ENCODE peak calls at places on chromosomes 6 and 20, in five cellular contexts. N is HepG2, U is SK-N-SH, V is K562, Y is GM12878. R is an unnamed sample.

GRCh38 chr6:47034421-47034820 is 7.7 kb downstream of the ADGRF1 start:
- DNase-seq in N (no peak), U (no peak), V (no peak), Y (no peak), R (no peak)

GRCh38 chr20:53707341-53708102 is 113.9 kb upstream of the ZNF217 start:
- DNase-seq in N (no peak), U (no peak), V (no peak), Y (peak; percentile 72), R (no peak)

GRCh38 chr6:29628419-29629281 is 4.3 kb downstream of the GABBR1 start:
- DNase-seq in N (peak; percentile 43), U (peak; percentile 90), V (peak; percentile 75), Y (no peak), R (peak; percentile 3)

GRCh38 chr6:15048367-15048766 is 197.5 kb upstream of the JARID2 start:
- DNase-seq in N (no peak), U (no peak), V (no peak), Y (peak; percentile 35), R (no peak)

GRCh38 chr6:44001318-44001868 is 125.9 kb downstream of the MRPL14 start:
- DNase-seq in N (peak; percentile 52), U (peak; percentile 67), V (peak; percentile 90), Y (peak; percentile 72), R (no peak)

GRCh38 chr6:39076086-39076992 is 27.8 kb downstream of the GLP1R start:
- DNase-seq in N (no peak), U (no peak), V (no peak), Y (no peak), R (no peak)

GRCh38 chr20:50346372-50347347 is 156.0 kb downstream of the CEBPB start:
- DNase-seq in N (no peak), U (peak; percentile 82), V (no peak), Y (no peak), R (no peak)

GRCh38 chr6:157492249-157492648 is 111.3 kb downstream of the ZDHHC14 start:
- DNase-seq in N (no peak), U (no peak), V (no peak), Y (no peak), R (no peak)

GRCh38 chr6:29947292-29947980 is 5.1 kb downstream of the HLA-A start:
- DNase-seq in N (no peak), U (no peak), V (no peak), Y (no peak), R (no peak)

GRCh38 chr6:53790886-53791285 is 3.9 kb upstream of the LRRC1 start:
- DNase-seq in N (no peak), U (no peak), V (no peak), Y (no peak), R (no peak)

GRCh38 chr20:12594410-12595130 is 414.2 kb upstream of the SPTLC3 start:
- DNase-seq in N (peak; percentile 13), U (peak; percentile 7), V (no peak), Y (no peak), R (no peak)

GRCh38 chr6:168004945-168005344 is 7.5 kb downstream of the KIF25 start:
- DNase-seq in N (no peak), U (no peak), V (no peak), Y (no peak), R (no peak)

GRCh38 chr20:2871111-2871465 is 2.2 kb upstream of the PTPRA start:
- DNase-seq in N (no peak), U (no peak), V (no peak), Y (no peak), R (no peak)

GRCh38 chr6:38259736-38260135 is 380.0 kb downstream of the BTBD9 start:
- DNase-seq in N (no peak), U (no peak), V (no peak), Y (no peak), R (no peak)

GRCh38 chr20:6558361-6558760 is 209.1 kb upstream of the BMP2 start:
- DNase-seq in N (peak; percentile 19), U (no peak), V (no peak), Y (no peak), R (no peak)

GRCh38 chr6:44446626-44447297 is 59.3 kb downstream of the CDC5L start:
- DNase-seq in N (peak; percentile 60), U (no peak), V (no peak), Y (no peak), R (no peak)

GRCh38 chr6:167668019-167668753 is 158.5 kb upstream of the AFDN start:
- DNase-seq in N (peak; percentile 96), U (no peak), V (no peak), Y (no peak), R (no peak)

GRCh38 chr6:170090561-170090960 is 200.3 kb downstream of the DLL1 start:
- DNase-seq in N (no peak), U (no peak), V (no peak), Y (no peak), R (no peak)

GRCh38 chr6:2244261-2245102 is 923 bp downstream of the GMDS start:
- DNase-seq in N (peak; percentile 35), U (no peak), V (no peak), Y (no peak), R (peak; percentile 3)

GRCh38 chr6:15712813-15713212 is 50.0 kb upstream of the DTNBP1 start:
- DNase-seq in N (no peak), U (no peak), V (no peak), Y (no peak), R (no peak)

GRCh38 chr20:1467355-1468116 is 887 bp upstream of the NSFL1C start:
- DNase-seq in N (peak; percentile 68), U (peak; percentile 9), V (peak; percentile 67), Y (no peak), R (peak; percentile 97)

GRCh38 chr6:149152521-149152920 is 165.0 kb upstream of the TAB2 start:
- DNase-seq in N (no peak), U (no peak), V (no peak), Y (no peak), R (no peak)

GRCh38 chr6:84346372-84346771 is 118.9 kb upstream of the CEP162 start:
- DNase-seq in N (no peak), U (peak; percentile 4), V (no peak), Y (no peak), R (no peak)

GRCh38 chr6:138560130-138560850 is 61.0 kb upstream of the NHSL1 start:
- DNase-seq in N (peak; percentile 72), U (no peak), V (no peak), Y (no peak), R (no peak)

GRCh38 chr6:116572162-116572561 is 858 bp downstream of the RWDD1 start:
- DNase-seq in N (peak; percentile 50), U (peak; percentile 51), V (peak; percentile 13), Y (no peak), R (no peak)

GRCh38 chr6:15481892-15482291 is 180.9 kb downstream of the DTNBP1 start:
- DNase-seq in N (no peak), U (no peak), V (peak; percentile 88), Y (no peak), R (no peak)

GRCh38 chr6:163651910-163652309 is 237.4 kb downstream of the QKI start:
- DNase-seq in N (no peak), U (no peak), V (no peak), Y (no peak), R (no peak)

GRCh38 chr20:59933849-59934585 is 580 bp upstream of the SYCP2 start:
- DNase-seq in N (peak; percentile 49), U (peak; percentile 97), V (peak; percentile 86), Y (no peak), R (peak; percentile 65)

GRCh38 chr6:150528648-150529285 is 70.9 kb upstream of the PLEKHG1 start:
- DNase-seq in N (no peak), U (no peak), V (no peak), Y (no peak), R (no peak)

GRCh38 chr6:92810913-92811312 is 608.4 kb downstream of the EPHA7 start:
- DNase-seq in N (peak; percentile 40), U (peak; percentile 47), V (peak; percentile 16), Y (peak; percentile 13), R (no peak)

GRCh38 chr6:92806254-92806653 is 613.1 kb downstream of the EPHA7 start:
- DNase-seq in N (no peak), U (no peak), V (no peak), Y (no peak), R (no peak)
- TF ChIP-seq CTCF in N (no peak), U (no peak), V (no peak), Y (no peak), R (no peak)

DNA sequence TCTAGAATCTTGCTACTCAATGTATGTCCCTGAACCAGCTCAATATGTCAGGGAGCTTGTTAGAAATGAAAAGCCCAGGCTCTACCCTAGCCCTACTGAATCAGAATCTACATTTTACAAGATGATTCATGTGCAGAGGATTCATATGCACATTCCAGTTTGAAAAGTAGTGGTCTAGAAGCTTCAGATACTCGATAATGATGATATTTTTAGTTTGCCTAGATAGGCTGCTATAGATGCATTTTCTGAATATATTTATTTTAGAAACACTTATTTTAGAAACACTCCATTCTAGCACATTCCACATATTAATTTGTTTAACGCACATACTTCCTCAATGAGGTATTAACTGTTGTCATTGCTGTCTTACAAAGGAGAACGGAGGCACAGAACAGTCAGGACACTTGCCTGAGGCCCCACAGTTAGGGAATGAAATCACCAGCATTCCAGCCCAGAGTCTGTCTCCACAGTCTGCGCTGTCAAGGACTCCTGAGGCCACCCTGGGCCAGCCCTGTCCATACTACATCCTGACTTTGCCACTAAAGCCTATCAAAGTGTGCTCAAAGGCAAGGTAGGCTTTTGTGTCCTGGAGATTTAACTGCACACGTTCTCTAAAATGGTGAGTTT is 64.4 kb downstream of the SNAP25 start:
- DNase-seq in N (no peak), U (no peak), V (no peak), Y (no peak), R (no peak)
- TF ChIP-seq REST in N (no peak), U (no peak), V (no peak), Y (no peak), R (no peak)

DNA sequence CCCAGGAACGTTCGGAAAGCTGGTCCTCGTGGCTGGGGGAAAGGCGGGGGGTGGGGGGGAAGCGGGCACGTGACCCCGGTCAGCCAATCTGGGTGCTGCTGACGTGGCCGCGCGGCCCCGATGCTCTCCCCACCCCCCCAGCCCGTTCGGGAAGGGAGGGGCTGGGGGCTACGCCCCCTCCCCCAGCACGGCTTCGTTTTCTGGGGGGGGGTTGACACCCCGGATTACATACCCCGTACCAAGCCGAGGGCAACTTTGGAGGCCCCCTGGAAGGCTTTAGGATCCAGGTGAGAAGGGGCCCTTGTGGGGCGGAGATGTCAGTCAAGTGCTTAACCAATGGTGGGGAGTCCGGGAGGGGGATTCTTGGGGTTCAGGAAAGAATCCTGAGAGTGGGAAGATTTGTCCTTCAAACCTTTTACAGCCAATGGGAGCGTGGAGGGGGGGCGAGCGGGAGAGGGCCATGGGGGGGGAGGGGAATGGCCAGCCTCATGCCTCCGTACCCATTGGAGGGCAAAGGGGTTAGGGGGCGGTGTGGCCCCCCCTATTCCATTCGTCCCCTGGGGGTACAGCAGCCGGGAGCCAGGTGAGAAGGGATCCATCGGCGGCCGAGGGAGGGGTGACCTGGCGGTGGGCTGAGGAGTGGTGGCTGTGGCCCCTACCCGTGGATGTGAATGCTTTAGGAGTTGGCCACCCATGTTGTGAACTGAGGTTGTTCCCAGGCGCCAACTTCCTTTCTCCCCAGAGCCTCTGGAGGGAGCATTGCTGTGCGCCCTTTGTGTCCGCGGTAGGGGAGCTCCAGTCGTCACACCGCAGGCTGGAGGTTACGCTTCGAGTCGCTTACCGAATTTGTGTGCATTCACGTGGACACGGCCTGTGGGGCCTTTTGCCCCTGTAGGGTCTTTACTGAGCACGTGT is 633 bp downstream of the BRD2 start:
- DNase-seq in N (peak; percentile 95), U (peak; percentile 86), V (peak; percentile 90), Y (no peak), R (peak; percentile 91)
- TF ChIP-seq GABPA in N (no peak), U (no peak), V (no peak), Y (no peak), R (no peak)

DNA sequence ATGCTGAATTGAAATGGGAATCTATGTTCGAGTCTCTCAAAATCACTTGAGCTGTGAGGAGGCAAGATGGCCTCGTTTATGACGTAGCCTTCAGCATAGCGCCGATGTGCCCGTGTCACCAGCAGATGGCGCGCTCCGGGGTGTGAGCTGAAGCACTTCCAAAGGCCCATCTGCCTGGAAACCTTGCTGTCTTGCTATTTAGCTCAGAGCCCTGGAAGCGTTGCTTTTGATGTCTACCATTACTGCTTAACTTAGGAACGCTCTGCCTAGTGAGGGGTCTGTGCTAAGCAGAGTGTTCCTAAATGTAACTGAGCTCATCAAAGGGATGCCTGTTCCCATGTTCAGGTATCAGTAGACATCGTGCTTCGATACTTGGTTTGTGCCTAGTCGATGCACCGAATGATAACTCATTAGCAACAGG is 67.7 kb downstream of the SYCP2L start:
- DNase-seq in N (peak; percentile 82), U (peak; percentile 60), V (peak; percentile 81), Y (peak; percentile 31), R (peak; percentile 24)
- TF ChIP-seq CTCF in N (peak; percentile 99), U (peak; percentile 69), V (peak; percentile 97), Y (peak; percentile 92), R (peak; percentile 47)

R was measured in HL-60.